ENCODE peak calls at places on chromosomes 1 and 21, in six cellular contexts. One of them, this sample, is unnamed.
A peak's percentile ranks its signal among the peaks of the same experiment; 100 is the strongest.

GRCh38 chr1:40658895-40659648 is 6.4 kb downstream of the RIMS3 start:
- DNase-seq in CD8-positive, alpha-beta T cell: no peak
- DNase-seq in MM.1S: no peak
- DNase-seq in PC-9: no peak
- DNase-seq in HL-60: no peak
- DNase-seq in tibial artery: no peak
- DNase-seq in this sample: no peak

GRCh38 chr1:211991695-211992094 is 43.7 kb downstream of the INTS7 start:
- DNase-seq in PC-9: no peak
- DNase-seq in HL-60: no peak
- DNase-seq in MM.1S: no peak
- DNase-seq in tibial artery: no peak
- DNase-seq in CD8-positive, alpha-beta T cell: no peak
- DNase-seq in this sample: no peak

GRCh38 chr21:42061866-42062542 is 9.1 kb upstream of the UMODL1 start:
- DNase-seq in CD8-positive, alpha-beta T cell: peak; percentile 65
- DNase-seq in PC-9: no peak
- DNase-seq in MM.1S: peak; percentile 98
- DNase-seq in HL-60: no peak
- DNase-seq in tibial artery: no peak
- DNase-seq in this sample: no peak

GRCh38 chr1:15617874-15618684 is 821 bp downstream of the DDI2 start:
- DNase-seq in tibial artery: no peak
- DNase-seq in HL-60: no peak
- DNase-seq in CD8-positive, alpha-beta T cell: no peak
- DNase-seq in PC-9: peak; percentile 47
- DNase-seq in MM.1S: peak; percentile 54
- DNase-seq in this sample: peak; percentile 26

GRCh38 chr1:226674892-226675719 is 64.0 kb downstream of the ITPKB start:
- DNase-seq in HL-60: no peak
- DNase-seq in PC-9: no peak
- DNase-seq in CD8-positive, alpha-beta T cell: peak; percentile 62
- DNase-seq in MM.1S: no peak
- DNase-seq in tibial artery: peak; percentile 76
- DNase-seq in this sample: peak; percentile 63

GRCh38 chr1:31163866-31164265 is 75.8 kb downstream of the NKAIN1 start:
- DNase-seq in PC-9: no peak
- DNase-seq in HL-60: no peak
- DNase-seq in MM.1S: no peak
- DNase-seq in tibial artery: no peak
- DNase-seq in CD8-positive, alpha-beta T cell: no peak
- DNase-seq in this sample: no peak

GRCh38 chr1:21861602-21862429 is 49.8 kb downstream of the LDLRAD2 start:
- DNase-seq in CD8-positive, alpha-beta T cell: no peak
- DNase-seq in HL-60: no peak
- DNase-seq in PC-9: peak; percentile 61
- DNase-seq in tibial artery: no peak
- DNase-seq in MM.1S: no peak
- DNase-seq in this sample: no peak

GRCh38 chr1:117747605-117748004 is 141.8 kb downstream of the TENT5C start:
- DNase-seq in HL-60: no peak
- DNase-seq in CD8-positive, alpha-beta T cell: no peak
- DNase-seq in tibial artery: no peak
- DNase-seq in PC-9: no peak
- DNase-seq in MM.1S: no peak
- DNase-seq in this sample: no peak

GRCh38 chr1:215484111-215484914 is 82.8 kb upstream of the KCTD3 start:
- DNase-seq in tibial artery: no peak
- DNase-seq in MM.1S: no peak
- DNase-seq in CD8-positive, alpha-beta T cell: no peak
- DNase-seq in HL-60: no peak
- DNase-seq in PC-9: no peak
- DNase-seq in this sample: no peak

GRCh38 chr1:232950919-232951579 is 638 bp downstream of the NTPCR start:
- DNase-seq in MM.1S: peak; percentile 52
- DNase-seq in CD8-positive, alpha-beta T cell: no peak
- DNase-seq in HL-60: no peak
- DNase-seq in PC-9: peak; percentile 6
- DNase-seq in tibial artery: no peak
- DNase-seq in this sample: peak; percentile 22

GRCh38 chr21:35925497-35925896 is 134.8 kb downstream of the SETD4 start:
- DNase-seq in HL-60: no peak
- DNase-seq in PC-9: no peak
- DNase-seq in CD8-positive, alpha-beta T cell: no peak
- DNase-seq in MM.1S: no peak
- DNase-seq in tibial artery: no peak
- DNase-seq in this sample: no peak

GRCh38 chr1:75795703-75796193 is 934 bp upstream of the MSH4 start:
- DNase-seq in CD8-positive, alpha-beta T cell: no peak
- DNase-seq in tibial artery: no peak
- DNase-seq in MM.1S: no peak
- DNase-seq in PC-9: no peak
- DNase-seq in HL-60: peak; percentile 7
- DNase-seq in this sample: no peak

GRCh38 chr1:26833432-26834405 is 7.2 kb downstream of the ZDHHC18 start:
- DNase-seq in MM.1S: peak; percentile 94
- DNase-seq in HL-60: peak; percentile 63
- DNase-seq in CD8-positive, alpha-beta T cell: peak; percentile 74
- DNase-seq in tibial artery: no peak
- DNase-seq in PC-9: no peak
- DNase-seq in this sample: peak; percentile 81

GRCh38 chr1:60598055-60598910 is 484.1 kb upstream of the NFIA start:
- DNase-seq in MM.1S: no peak
- DNase-seq in PC-9: no peak
- DNase-seq in tibial artery: no peak
- DNase-seq in CD8-positive, alpha-beta T cell: no peak
- DNase-seq in HL-60: no peak
- DNase-seq in this sample: no peak

GRCh38 chr21:14206222-14206621 is 4.5 kb downstream of the LIPI start:
- DNase-seq in MM.1S: no peak
- DNase-seq in PC-9: no peak
- DNase-seq in HL-60: no peak
- DNase-seq in CD8-positive, alpha-beta T cell: no peak
- DNase-seq in tibial artery: no peak
- DNase-seq in this sample: no peak

GRCh38 chr1:15148975-15149374 is 4.6 kb upstream of the TMEM51 start:
- DNase-seq in tibial artery: no peak
- DNase-seq in MM.1S: no peak
- DNase-seq in HL-60: no peak
- DNase-seq in PC-9: no peak
- DNase-seq in CD8-positive, alpha-beta T cell: no peak
- DNase-seq in this sample: no peak

GRCh38 chr1:230867119-230867902 is 1.0 kb downstream of the C1orf198 start:
- DNase-seq in HL-60: no peak
- DNase-seq in MM.1S: no peak
- DNase-seq in PC-9: peak; percentile 14
- DNase-seq in CD8-positive, alpha-beta T cell: no peak
- DNase-seq in tibial artery: no peak
- DNase-seq in this sample: no peak

GRCh38 chr1:14784790-14785773 is 186.6 kb downstream of the KAZN start:
- DNase-seq in CD8-positive, alpha-beta T cell: no peak
- DNase-seq in MM.1S: peak; percentile 11
- DNase-seq in PC-9: no peak
- DNase-seq in HL-60: no peak
- DNase-seq in tibial artery: no peak
- DNase-seq in this sample: no peak

GRCh38 chr1:156847591-156848460 is 11.1 kb downstream of the INSRR start:
- DNase-seq in tibial artery: no peak
- DNase-seq in MM.1S: no peak
- DNase-seq in HL-60: no peak
- DNase-seq in PC-9: no peak
- DNase-seq in CD8-positive, alpha-beta T cell: no peak
- DNase-seq in this sample: no peak

GRCh38 chr1:156844638-156845037 is 14.3 kb downstream of the INSRR start:
- DNase-seq in HL-60: no peak
- DNase-seq in tibial artery: no peak
- DNase-seq in PC-9: no peak
- DNase-seq in MM.1S: no peak
- DNase-seq in CD8-positive, alpha-beta T cell: no peak
- DNase-seq in this sample: no peak

GRCh38 chr1:156846643-156847042 is 12.3 kb downstream of the INSRR start:
- DNase-seq in MM.1S: no peak
- DNase-seq in PC-9: no peak
- DNase-seq in tibial artery: no peak
- DNase-seq in CD8-positive, alpha-beta T cell: no peak
- DNase-seq in HL-60: no peak
- DNase-seq in this sample: no peak

GRCh38 chr1:156845055-156845952 is 13.6 kb downstream of the INSRR start:
- DNase-seq in tibial artery: no peak
- DNase-seq in MM.1S: no peak
- DNase-seq in HL-60: no peak
- DNase-seq in CD8-positive, alpha-beta T cell: no peak
- DNase-seq in PC-9: no peak
- DNase-seq in this sample: no peak

DNA sequence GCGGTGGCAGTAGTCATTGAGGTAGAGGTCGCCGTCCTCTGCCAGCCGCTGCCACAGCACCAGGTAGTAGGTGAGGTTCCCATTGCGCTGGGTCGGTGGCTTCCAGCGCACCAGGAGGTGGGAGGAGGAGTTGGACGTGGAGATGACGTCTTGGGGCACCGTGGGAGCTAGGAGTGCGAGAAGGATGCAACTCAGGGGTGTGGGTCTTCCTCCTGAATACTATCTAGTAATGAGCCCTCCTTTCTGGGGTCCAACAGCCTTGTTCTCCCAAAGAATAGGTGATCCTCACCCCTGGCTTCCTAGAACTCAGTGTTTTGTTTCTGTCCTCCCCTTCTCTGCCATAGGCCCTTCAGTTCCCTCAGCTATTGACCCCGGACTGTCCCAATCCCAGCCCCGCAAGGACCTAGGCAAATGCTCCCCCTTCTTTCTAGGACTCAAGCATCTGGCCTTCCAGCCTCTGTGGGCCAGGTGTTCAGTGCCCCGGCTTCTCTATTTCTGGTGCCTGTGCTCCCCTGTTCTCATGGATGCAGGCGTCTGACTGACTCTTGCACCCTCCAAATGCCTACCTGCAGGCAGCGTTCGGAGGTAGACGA is 12.9 kb downstream of the INSRR start:
- DNase-seq in CD8-positive, alpha-beta T cell: no peak
- DNase-seq in tibial artery: no peak
- DNase-seq in PC-9: no peak
- DNase-seq in MM.1S: no peak
- DNase-seq in HL-60: no peak
- DNase-seq in this sample: no peak
- H3K27me3 ChIP-seq in CD8-positive, alpha-beta T cell: no peaks in the 10 kb centered on the region
- H3K27me3 ChIP-seq in tibial artery: peaks cover 88% of the 10 kb centered on the region
- H3K27me3 ChIP-seq in PC-9: peaks cover 27% of the 10 kb centered on the region
- H3K27me3 ChIP-seq in MM.1S: peaks cover 62% of the 10 kb centered on the region
- H3K27me3 ChIP-seq in HL-60: peaks cover 61% of the 10 kb centered on the region
- H3K27me3 ChIP-seq in this sample: peaks cover 2% of the 10 kb centered on the region

GRCh38 chr1:202124107-202124506 is 1.4 kb downstream of the GPR37L1 start:
- DNase-seq in MM.1S: no peak
- DNase-seq in HL-60: no peak
- DNase-seq in CD8-positive, alpha-beta T cell: no peak
- DNase-seq in tibial artery: no peak
- DNase-seq in PC-9: no peak
- DNase-seq in this sample: no peak
- TF ChIP-seq CTCF in MM.1S: no peak
- TF ChIP-seq CTCF in HL-60: no peak
- TF ChIP-seq CTCF in CD8-positive, alpha-beta T cell: no peak
- TF ChIP-seq CTCF in tibial artery: no peak
- TF ChIP-seq CTCF in PC-9: no peak
- TF ChIP-seq CTCF in this sample: no peak

DNA sequence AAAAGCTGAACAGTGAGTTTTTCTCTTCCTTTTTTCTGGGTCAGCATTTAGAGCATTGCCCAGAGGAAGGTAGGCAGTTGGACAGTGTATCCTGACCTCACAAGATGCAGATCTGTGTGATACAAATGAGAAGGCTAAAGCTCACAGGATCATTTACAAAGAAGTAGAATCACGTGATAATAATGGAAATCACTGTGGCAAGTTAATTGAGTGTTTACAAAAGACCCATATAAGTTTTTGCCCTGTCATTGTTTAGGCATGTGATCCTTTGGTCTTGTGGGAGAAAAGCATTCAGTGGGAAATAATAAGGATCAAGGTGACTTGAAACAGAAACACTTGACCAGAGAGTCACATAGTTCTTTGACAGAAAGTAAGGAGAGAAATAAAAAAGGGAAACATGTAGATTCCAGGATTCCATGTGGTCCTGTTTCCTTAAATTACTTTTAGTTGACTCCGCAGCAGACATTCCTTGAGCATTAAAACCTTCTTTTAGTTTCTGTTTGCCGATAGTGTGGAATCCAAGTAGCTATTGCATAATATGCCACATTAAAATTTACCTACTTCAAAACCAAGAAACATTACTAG is 66.4 kb downstream of the CNST start:
- DNase-seq in PC-9: peak; percentile 30
- DNase-seq in MM.1S: no peak
- DNase-seq in HL-60: no peak
- DNase-seq in tibial artery: no peak
- DNase-seq in CD8-positive, alpha-beta T cell: no peak
- DNase-seq in this sample: no peak
- H3K4me3 ChIP-seq in PC-9: peak overlapping the region; percentile 23
- H3K4me3 ChIP-seq in MM.1S: no peak overlapping the region
- H3K4me3 ChIP-seq in HL-60: no peak overlapping the region
- H3K4me3 ChIP-seq in tibial artery: no peak overlapping the region
- H3K4me3 ChIP-seq in CD8-positive, alpha-beta T cell: no peak overlapping the region
- H3K4me3 ChIP-seq in this sample: no peak overlapping the region

DNA sequence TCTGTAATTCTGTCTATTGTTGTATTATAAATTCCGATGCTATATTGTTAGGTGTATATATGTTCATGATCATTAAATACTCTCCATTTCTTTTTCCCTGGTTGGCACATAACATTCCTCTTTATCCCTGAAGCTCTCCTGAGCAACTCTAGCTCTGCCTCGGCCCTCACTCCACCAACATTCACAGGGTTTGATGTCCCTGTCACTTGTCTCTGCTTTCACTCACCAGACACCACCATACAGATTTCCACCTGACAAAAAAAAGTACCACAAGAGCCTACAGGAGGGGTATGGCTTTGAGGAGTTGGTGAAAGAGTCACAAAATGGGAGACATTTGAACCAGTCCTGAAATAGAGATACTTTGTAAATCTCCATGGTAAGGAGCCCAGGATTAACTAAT is 8.8 kb upstream of the TSPEAR start:
- DNase-seq in CD8-positive, alpha-beta T cell: no peak
- DNase-seq in PC-9: no peak
- DNase-seq in MM.1S: no peak
- DNase-seq in HL-60: no peak
- DNase-seq in tibial artery: no peak
- DNase-seq in this sample: no peak
- H3K27me3 ChIP-seq in CD8-positive, alpha-beta T cell: no peaks in the 10 kb centered on the region
- H3K27me3 ChIP-seq in PC-9: peaks cover 53% of the 10 kb centered on the region
- H3K27me3 ChIP-seq in MM.1S: peaks cover 92% of the 10 kb centered on the region
- H3K27me3 ChIP-seq in HL-60: peaks cover 32% of the 10 kb centered on the region
- H3K27me3 ChIP-seq in tibial artery: peaks cover 54% of the 10 kb centered on the region
- H3K27me3 ChIP-seq in this sample: no peaks in the 10 kb centered on the region

GRCh38 chr21:26188422-26188821 is 17.9 kb upstream of the APP start:
- DNase-seq in CD8-positive, alpha-beta T cell: no peak
- DNase-seq in HL-60: no peak
- DNase-seq in tibial artery: no peak
- DNase-seq in MM.1S: no peak
- DNase-seq in PC-9: no peak
- DNase-seq in this sample: no peak
- TF ChIP-seq CTCF in CD8-positive, alpha-beta T cell: no peak
- TF ChIP-seq CTCF in HL-60: no peak
- TF ChIP-seq CTCF in tibial artery: no peak
- TF ChIP-seq CTCF in MM.1S: no peak
- TF ChIP-seq CTCF in PC-9: no peak
- TF ChIP-seq CTCF in this sample: no peak

This sample was measured in GM06990.